ENCODE peak calls at places on chromosomes 13 and 19, in seven cellular contexts. One of them, this sample, is unnamed.

GRCh38 chr19:56875717-56876116 is 35.2 kb upstream of the PEG3 start:
- DNase-seq in brain microvascular endothelial cell: no peak
- DNase-seq in breast epithelium: no peak
- DNase-seq in IMR-90: no peak
- DNase-seq in esophagus squamous epithelium: no peak
- DNase-seq in cardiac muscle cell: no peak
- DNase-seq in neural progenitor cell: no peak
- DNase-seq in this sample: no peak

GRCh38 chr19:5126498-5127223 is 157.7 kb downstream of the KDM4B start:
- DNase-seq in brain microvascular endothelial cell: no peak
- DNase-seq in neural progenitor cell: no peak
- DNase-seq in esophagus squamous epithelium: no peak
- DNase-seq in cardiac muscle cell: no peak
- DNase-seq in breast epithelium: no peak
- DNase-seq in IMR-90: no peak
- DNase-seq in this sample: no peak

GRCh38 chr19:16001481-16002312 is 52.9 kb downstream of the OR10H4 start:
- DNase-seq in esophagus squamous epithelium: no peak
- DNase-seq in brain microvascular endothelial cell: peak
- DNase-seq in cardiac muscle cell: no peak
- DNase-seq in IMR-90: peak
- DNase-seq in neural progenitor cell: no peak
- DNase-seq in breast epithelium: no peak
- DNase-seq in this sample: no peak

GRCh38 chr19:35211545-35212230 is 16.9 kb downstream of the FAM187B start:
- DNase-seq in neural progenitor cell: no peak
- DNase-seq in IMR-90: no peak
- DNase-seq in breast epithelium: peak
- DNase-seq in brain microvascular endothelial cell: no peak
- DNase-seq in cardiac muscle cell: no peak
- DNase-seq in esophagus squamous epithelium: no peak
- DNase-seq in this sample: peak

GRCh38 chr19:36417752-36418286 is 625 bp downstream of the ZFP82 start:
- DNase-seq in esophagus squamous epithelium: no peak
- DNase-seq in breast epithelium: no peak
- DNase-seq in brain microvascular endothelial cell: no peak
- DNase-seq in cardiac muscle cell: no peak
- DNase-seq in neural progenitor cell: peak
- DNase-seq in IMR-90: no peak
- DNase-seq in this sample: no peak

GRCh38 chr13:77026783-77027621 is at the start of gene FBXL3:
- DNase-seq in neural progenitor cell: peak
- DNase-seq in esophagus squamous epithelium: peak
- DNase-seq in IMR-90: peak
- DNase-seq in brain microvascular endothelial cell: peak
- DNase-seq in breast epithelium: peak
- DNase-seq in cardiac muscle cell: peak
- DNase-seq in this sample: peak

GRCh38 chr13:74270018-74270417 is 135.8 kb upstream of the KLF12 start:
- DNase-seq in breast epithelium: no peak
- DNase-seq in cardiac muscle cell: no peak
- DNase-seq in brain microvascular endothelial cell: no peak
- DNase-seq in neural progenitor cell: no peak
- DNase-seq in esophagus squamous epithelium: no peak
- DNase-seq in IMR-90: peak
- DNase-seq in this sample: no peak

GRCh38 chr19:35299523-35300339 is 7.8 kb downstream of the MAG start:
- DNase-seq in cardiac muscle cell: peak
- DNase-seq in breast epithelium: no peak
- DNase-seq in brain microvascular endothelial cell: no peak
- DNase-seq in IMR-90: no peak
- DNase-seq in neural progenitor cell: no peak
- DNase-seq in esophagus squamous epithelium: no peak
- DNase-seq in this sample: no peak

GRCh38 chr13:113405481-113406300 is 41.8 kb upstream of the GRTP1 start:
- DNase-seq in breast epithelium: no peak
- DNase-seq in cardiac muscle cell: no peak
- DNase-seq in brain microvascular endothelial cell: no peak
- DNase-seq in esophagus squamous epithelium: no peak
- DNase-seq in neural progenitor cell: no peak
- DNase-seq in IMR-90: no peak
- DNase-seq in this sample: peak

GRCh38 chr13:76991432-76991795 is 467 bp upstream of the CLN5 start:
- DNase-seq in breast epithelium: peak
- DNase-seq in brain microvascular endothelial cell: no peak
- DNase-seq in esophagus squamous epithelium: peak
- DNase-seq in neural progenitor cell: peak
- DNase-seq in IMR-90: no peak
- DNase-seq in cardiac muscle cell: no peak
- DNase-seq in this sample: no peak

GRCh38 chr19:27815985-27816384 is 1397.0 kb downstream of the UQCRFS1 start:
- DNase-seq in brain microvascular endothelial cell: no peak
- DNase-seq in IMR-90: no peak
- DNase-seq in breast epithelium: no peak
- DNase-seq in esophagus squamous epithelium: no peak
- DNase-seq in cardiac muscle cell: no peak
- DNase-seq in neural progenitor cell: no peak
- DNase-seq in this sample: no peak

GRCh38 chr13:29129616-29130015 is 309.5 kb downstream of the MTUS2 start:
- DNase-seq in breast epithelium: no peak
- DNase-seq in IMR-90: no peak
- DNase-seq in brain microvascular endothelial cell: no peak
- DNase-seq in cardiac muscle cell: no peak
- DNase-seq in esophagus squamous epithelium: no peak
- DNase-seq in neural progenitor cell: no peak
- DNase-seq in this sample: no peak
- TF ChIP-seq CTCF in breast epithelium: no peak
- TF ChIP-seq CTCF in IMR-90: no peak
- TF ChIP-seq CTCF in brain microvascular endothelial cell: no peak
- TF ChIP-seq CTCF in cardiac muscle cell: no peak
- TF ChIP-seq CTCF in esophagus squamous epithelium: no peak
- TF ChIP-seq CTCF in neural progenitor cell: no peak
- TF ChIP-seq CTCF in this sample: no peak

GRCh38 chr13:38637576-38637975 is 49.3 kb upstream of the FREM2 start:
- DNase-seq in cardiac muscle cell: no peak
- DNase-seq in brain microvascular endothelial cell: no peak
- DNase-seq in esophagus squamous epithelium: no peak
- DNase-seq in IMR-90: no peak
- DNase-seq in neural progenitor cell: no peak
- DNase-seq in breast epithelium: no peak
- DNase-seq in this sample: no peak

GRCh38 chr13:38636106-38636505 is 50.8 kb upstream of the FREM2 start:
- DNase-seq in IMR-90: no peak
- DNase-seq in brain microvascular endothelial cell: no peak
- DNase-seq in breast epithelium: no peak
- DNase-seq in neural progenitor cell: no peak
- DNase-seq in esophagus squamous epithelium: no peak
- DNase-seq in cardiac muscle cell: no peak
- DNase-seq in this sample: no peak

GRCh38 chr13:38636756-38637155 is 50.1 kb upstream of the FREM2 start:
- DNase-seq in esophagus squamous epithelium: no peak
- DNase-seq in neural progenitor cell: no peak
- DNase-seq in cardiac muscle cell: no peak
- DNase-seq in IMR-90: no peak
- DNase-seq in brain microvascular endothelial cell: no peak
- DNase-seq in breast epithelium: no peak
- DNase-seq in this sample: no peak

GRCh38 chr13:38641164-38641948 is 45.5 kb upstream of the FREM2 start:
- DNase-seq in IMR-90: no peak
- DNase-seq in brain microvascular endothelial cell: no peak
- DNase-seq in esophagus squamous epithelium: no peak
- DNase-seq in breast epithelium: no peak
- DNase-seq in neural progenitor cell: no peak
- DNase-seq in cardiac muscle cell: no peak
- DNase-seq in this sample: no peak
- H3K27ac ChIP-seq in IMR-90: no peak
- H3K27ac ChIP-seq in brain microvascular endothelial cell: no peak
- H3K27ac ChIP-seq in esophagus squamous epithelium: no peak
- H3K27ac ChIP-seq in breast epithelium: no peak
- H3K27ac ChIP-seq in neural progenitor cell: no peak
- H3K27ac ChIP-seq in cardiac muscle cell: no peak
- H3K27ac ChIP-seq in this sample: no peak

DNA sequence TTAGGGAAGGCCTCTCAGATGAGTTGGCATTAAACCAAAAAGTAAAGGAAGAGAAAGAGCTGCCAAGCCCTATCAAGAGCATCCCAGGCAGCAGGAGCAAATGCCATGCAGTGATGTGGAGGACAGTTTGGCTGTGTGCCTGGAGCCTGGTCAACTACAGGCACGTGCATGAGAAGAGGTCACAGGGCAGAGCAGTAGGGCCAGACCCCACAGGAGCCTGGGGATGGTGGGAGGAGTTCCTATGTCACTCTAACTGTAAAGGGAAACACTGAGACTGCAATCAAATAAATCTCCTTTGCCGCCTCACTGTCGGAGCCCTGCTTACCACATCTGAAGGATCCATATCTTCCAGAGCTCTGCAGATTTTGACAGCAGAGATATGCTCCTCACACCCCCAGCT is 240.5 kb downstream of the ENOX1 start:
- DNase-seq in breast epithelium: no peak
- DNase-seq in IMR-90: no peak
- DNase-seq in neural progenitor cell: peak
- DNase-seq in brain microvascular endothelial cell: no peak
- DNase-seq in cardiac muscle cell: peak
- DNase-seq in esophagus squamous epithelium: no peak
- DNase-seq in this sample: peak
- TF ChIP-seq CTCF in breast epithelium: no peak
- TF ChIP-seq CTCF in IMR-90: no peak
- TF ChIP-seq CTCF in neural progenitor cell: no peak
- TF ChIP-seq CTCF in brain microvascular endothelial cell: no peak
- TF ChIP-seq CTCF in cardiac muscle cell: no peak
- TF ChIP-seq CTCF in esophagus squamous epithelium: no peak
- TF ChIP-seq CTCF in this sample: no peak

DNA sequence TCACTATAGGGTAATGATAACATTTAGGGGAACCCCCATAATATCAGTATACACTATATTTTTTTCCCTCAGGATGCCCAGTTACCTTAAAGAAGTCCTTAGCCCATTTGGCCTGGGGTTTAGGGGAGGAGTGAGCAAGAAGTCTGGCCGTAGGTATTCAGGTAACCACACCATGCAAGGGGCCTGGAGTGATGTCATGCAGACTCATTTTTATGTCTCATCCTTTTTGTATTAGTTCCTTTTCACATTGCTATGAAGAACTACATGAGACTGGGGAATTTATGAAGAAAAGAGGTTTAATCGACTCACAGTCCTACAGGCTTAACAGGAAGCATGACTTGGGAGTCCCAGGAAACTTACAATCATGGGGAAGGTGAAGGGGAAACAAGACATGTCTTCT is 12.2 kb downstream of the TPP2 start:
- DNase-seq in IMR-90: no peak
- DNase-seq in cardiac muscle cell: no peak
- DNase-seq in neural progenitor cell: no peak
- DNase-seq in brain microvascular endothelial cell: no peak
- DNase-seq in breast epithelium: no peak
- DNase-seq in esophagus squamous epithelium: no peak
- DNase-seq in this sample: no peak
- H3K27ac ChIP-seq in IMR-90: no peak
- H3K27ac ChIP-seq in cardiac muscle cell: no peak
- H3K27ac ChIP-seq in neural progenitor cell: no peak
- H3K27ac ChIP-seq in brain microvascular endothelial cell: no peak
- H3K27ac ChIP-seq in breast epithelium: no peak
- H3K27ac ChIP-seq in esophagus squamous epithelium: no peak
- H3K27ac ChIP-seq in this sample: no peak

DNA sequence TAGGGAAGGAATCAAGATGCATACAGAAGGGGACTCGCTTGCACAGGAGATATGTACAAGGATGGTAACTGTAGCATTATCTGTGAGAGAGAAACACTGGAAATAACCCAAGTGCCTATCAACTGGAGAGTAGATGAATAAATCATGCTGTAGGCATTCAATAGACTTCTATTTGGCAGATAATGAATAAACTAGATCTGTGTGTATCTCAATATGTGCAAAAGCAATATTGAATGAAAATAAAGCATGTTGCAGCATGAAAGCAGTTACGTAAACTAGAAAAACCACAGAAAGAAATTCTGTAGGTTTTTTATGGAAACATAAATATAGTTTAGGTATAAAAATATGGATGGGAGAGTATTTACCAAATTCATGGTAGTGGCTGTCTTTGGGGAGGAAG is 38.6 kb upstream of the RGCC start:
- DNase-seq in IMR-90: no peak
- DNase-seq in brain microvascular endothelial cell: no peak
- DNase-seq in neural progenitor cell: no peak
- DNase-seq in esophagus squamous epithelium: no peak
- DNase-seq in breast epithelium: no peak
- DNase-seq in cardiac muscle cell: no peak
- DNase-seq in this sample: no peak
- TF ChIP-seq CTCF in IMR-90: no peak
- TF ChIP-seq CTCF in brain microvascular endothelial cell: no peak
- TF ChIP-seq CTCF in neural progenitor cell: no peak
- TF ChIP-seq CTCF in esophagus squamous epithelium: no peak
- TF ChIP-seq CTCF in breast epithelium: no peak
- TF ChIP-seq CTCF in cardiac muscle cell: no peak
- TF ChIP-seq CTCF in this sample: no peak

GRCh38 chr19:40921005-40921897 is 39.2 kb upstream of the CYP2A7 start:
- DNase-seq in brain microvascular endothelial cell: no peak
- DNase-seq in cardiac muscle cell: peak
- DNase-seq in breast epithelium: peak
- DNase-seq in esophagus squamous epithelium: no peak
- DNase-seq in neural progenitor cell: no peak
- DNase-seq in IMR-90: no peak
- DNase-seq in this sample: no peak

GRCh38 chr19:40923934-40924391 is 41.9 kb upstream of the CYP2A7 start:
- DNase-seq in cardiac muscle cell: no peak
- DNase-seq in breast epithelium: no peak
- DNase-seq in IMR-90: no peak
- DNase-seq in brain microvascular endothelial cell: no peak
- DNase-seq in neural progenitor cell: no peak
- DNase-seq in esophagus squamous epithelium: no peak
- DNase-seq in this sample: no peak

GRCh38 chr19:40920300-40921004 is 38.4 kb upstream of the CYP2A7 start:
- DNase-seq in cardiac muscle cell: no peak
- DNase-seq in breast epithelium: no peak
- DNase-seq in neural progenitor cell: no peak
- DNase-seq in esophagus squamous epithelium: no peak
- DNase-seq in brain microvascular endothelial cell: no peak
- DNase-seq in IMR-90: no peak
- DNase-seq in this sample: no peak
- H3K27ac ChIP-seq in cardiac muscle cell: peak
- H3K27ac ChIP-seq in breast epithelium: peak
- H3K27ac ChIP-seq in neural progenitor cell: no peak
- H3K27ac ChIP-seq in esophagus squamous epithelium: no peak
- H3K27ac ChIP-seq in brain microvascular endothelial cell: no peak
- H3K27ac ChIP-seq in IMR-90: no peak
- H3K27ac ChIP-seq in this sample: peak

GRCh38 chr13:110089815-110090214 is 217.1 kb downstream of the COL4A1 start:
- DNase-seq in brain microvascular endothelial cell: no peak
- DNase-seq in esophagus squamous epithelium: no peak
- DNase-seq in breast epithelium: no peak
- DNase-seq in cardiac muscle cell: no peak
- DNase-seq in IMR-90: no peak
- DNase-seq in neural progenitor cell: no peak
- DNase-seq in this sample: no peak
- TF ChIP-seq CTCF in brain microvascular endothelial cell: peak
- TF ChIP-seq CTCF in esophagus squamous epithelium: peak
- TF ChIP-seq CTCF in breast epithelium: no peak
- TF ChIP-seq CTCF in cardiac muscle cell: peak
- TF ChIP-seq CTCF in IMR-90: peak
- TF ChIP-seq CTCF in neural progenitor cell: peak
- TF ChIP-seq CTCF in this sample: no peak